ENCODE peak calls at places on chromosomes 6 and 20, in seven cellular contexts. G is IMR-90, S is HCT116, Y is A549, X is HepG2, J is GM12878, U is H1. L is an unnamed sample.

GRCh38 chr6:155301867-155302266 is 12.4 kb downstream of the TFB1M start:
- DNase-seq in S (no peak), Y (no peak), G (peak), U (no peak), X (no peak), J (no peak), L (no peak)

GRCh38 chr20:7856756-7857155 is 83.5 kb downstream of the HAO1 start:
- DNase-seq in U (no peak), S (no peak), X (no peak), G (peak), J (no peak), Y (no peak), L (no peak)

GRCh38 chr20:37948956-37949355 is 46.0 kb downstream of the VSTM2L start:
- DNase-seq in X (no peak), S (no peak), U (peak), G (no peak), J (no peak), Y (no peak), L (no peak)

GRCh38 chr6:41680182-41680965 is 42.1 kb downstream of the MDFI start:
- DNase-seq in J (no peak), G (no peak), Y (no peak), S (no peak), X (no peak), U (no peak), L (no peak)

GRCh38 chr20:9301129-9302072 is 213.0 kb upstream of the LAMP5 start:
- DNase-seq in G (peak), Y (peak), S (peak), X (peak), J (no peak), U (no peak), L (no peak)

GRCh38 chr20:53128024-53128423 is 155.9 kb downstream of the TSHZ2 start:
- DNase-seq in J (no peak), U (no peak), Y (no peak), G (no peak), S (no peak), X (no peak), L (no peak)

GRCh38 chr20:48906221-48906877 is 15.2 kb upstream of the ARFGEF2 start:
- DNase-seq in S (no peak), X (no peak), J (no peak), Y (no peak), U (no peak), G (no peak), L (no peak)

GRCh38 chr20:45372241-45372640 is 5.9 kb downstream of the TP53TG5 start:
- DNase-seq in U (no peak), G (no peak), Y (no peak), X (no peak), J (no peak), S (no peak), L (no peak)

GRCh38 chr6:33118525-33119123 is 42.8 kb downstream of the HLA-DPB1 start:
- DNase-seq in X (peak), U (peak), Y (no peak), G (peak), J (no peak), S (peak), L (peak)

GRCh38 chr20:62367136-62367482 is at the start of gene LAMA5:
- DNase-seq in J (no peak), G (no peak), Y (no peak), X (peak), S (no peak), U (no peak), L (peak)

GRCh38 chr20:31710423-31711250 is 12.0 kb downstream of the BCL2L1 start:
- DNase-seq in J (no peak), U (no peak), S (no peak), G (no peak), Y (no peak), X (no peak), L (no peak)

GRCh38 chr6:116945809-116946208 is 68.8 kb downstream of the RFX6 start:
- DNase-seq in X (no peak), G (no peak), S (no peak), Y (no peak), U (no peak), J (no peak), L (no peak)

GRCh38 chr20:40540163-40540562 is 148.9 kb downstream of the MAFB start:
- DNase-seq in S (no peak), X (no peak), G (no peak), Y (no peak), U (no peak), J (no peak), L (no peak)

GRCh38 chr20:45085867-45086266 is 15.1 kb downstream of the KCNS1 start:
- DNase-seq in J (no peak), G (no peak), Y (no peak), S (no peak), X (no peak), U (no peak), L (no peak)

DNA sequence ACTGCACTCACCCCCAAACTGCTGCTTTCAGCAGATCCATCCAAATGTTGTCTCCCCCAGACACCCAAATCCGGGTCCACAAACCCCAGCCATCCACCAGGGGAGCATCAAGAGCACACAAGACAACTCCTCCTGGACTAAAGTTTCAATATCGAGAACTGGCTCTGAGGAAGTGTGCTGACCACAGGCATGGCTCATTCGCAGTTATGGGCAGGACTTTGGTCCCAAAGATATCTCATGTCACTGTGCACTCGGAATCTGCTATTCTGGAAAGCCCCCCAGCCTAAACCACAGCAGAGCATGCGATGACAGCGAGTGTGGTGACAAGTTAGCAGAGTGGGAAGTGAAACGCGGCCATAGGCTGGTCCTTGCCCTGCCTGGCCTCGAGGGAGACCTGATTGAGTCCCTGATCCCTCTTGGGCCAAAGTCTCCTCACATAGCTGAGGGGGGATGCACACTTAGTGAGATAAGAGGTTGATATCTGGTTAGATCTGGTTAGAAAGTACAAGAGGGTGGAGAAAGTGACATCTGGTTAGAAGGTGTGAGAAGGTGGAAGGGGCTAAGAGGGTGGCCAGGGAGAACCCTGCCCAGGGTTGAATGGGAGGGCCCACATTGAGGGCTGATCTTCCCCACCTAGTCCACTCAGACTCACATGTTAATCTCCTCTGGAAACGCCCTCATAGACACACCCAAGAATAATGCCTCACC is 149.7 kb downstream of the MRPL14 start:
- DNase-seq in U (peak), J (peak), X (no peak), S (no peak), G (no peak), Y (no peak), L (peak)
- TF ChIP-seq CEBPB in U (no peak), J (no peak), X (no peak), S (no peak), G (no peak), Y (no peak), L (no peak)

GRCh38 chr6:99603421-99604160 is 3.0 kb upstream of the PRDM13 start:
- DNase-seq in Y (peak), U (peak), G (peak), X (no peak), S (no peak), J (no peak), L (peak)
- TF ChIP-seq CEBPB in Y (no peak), U (no peak), G (no peak), X (no peak), S (no peak), J (no peak), L (no peak)

GRCh38 chr6:54125493-54125892 is 14.2 kb downstream of the MLIP start:
- DNase-seq in J (no peak), X (no peak), S (no peak), U (no peak), Y (no peak), G (no peak), L (no peak)
- TF ChIP-seq CEBPB in J (no peak), X (no peak), S (no peak), U (no peak), Y (no peak), G (no peak), L (no peak)

GRCh38 chr6:111646942-111647341 is 41.3 kb upstream of the TRAF3IP2 start:
- DNase-seq in G (peak), U (no peak), X (no peak), S (no peak), Y (no peak), J (no peak), L (no peak)
- TF ChIP-seq CEBPB in G (no peak), U (no peak), X (no peak), S (no peak), Y (no peak), J (no peak), L (no peak)

GRCh38 chr20:57701090-57701489 is 8.7 kb downstream of the PMEPA1 start:
- DNase-seq in S (no peak), X (no peak), G (no peak), J (no peak), U (no peak), Y (no peak), L (no peak)
- TF ChIP-seq CEBPB in S (no peak), X (no peak), G (no peak), J (no peak), U (no peak), Y (no peak), L (no peak)

DNA sequence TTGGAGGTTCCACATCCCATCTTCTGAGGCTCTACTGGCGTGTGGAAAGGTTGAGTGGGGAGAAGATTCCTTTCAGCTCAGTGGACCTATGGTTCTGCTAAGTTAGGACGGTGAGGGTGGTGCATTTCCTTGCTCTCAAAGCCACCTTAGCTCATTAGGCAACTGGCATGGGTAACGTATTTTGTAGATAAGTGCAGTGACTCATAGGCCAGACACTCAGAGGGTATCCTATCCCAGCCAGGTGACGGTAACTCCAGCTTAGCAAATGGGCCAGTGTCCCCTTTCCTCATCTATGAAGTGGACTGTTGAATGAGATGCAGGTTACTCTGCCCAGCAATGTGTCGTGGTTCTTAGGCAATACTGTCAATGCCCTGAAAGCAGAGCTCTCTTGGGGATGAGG is 3.7 kb downstream of the RPS6KA2 start:
- DNase-seq in J (no peak), S (no peak), G (no peak), X (no peak), U (no peak), Y (no peak), L (no peak)
- TF ChIP-seq CEBPB in J (no peak), S (no peak), G (peak), X (no peak), U (no peak), Y (no peak), L (no peak)

GRCh38 chr6:24357336-24358218 is at the start of gene DCDC2:
- DNase-seq in J (no peak), X (peak), G (no peak), U (peak), Y (peak), S (no peak), L (no peak)
- TF ChIP-seq CEBPB in J (no peak), X (peak), G (no peak), U (no peak), Y (no peak), S (no peak), L (no peak)

GRCh38 chr6:14441371-14441781 is 323.8 kb downstream of the CD83 start:
- DNase-seq in G (peak), J (no peak), U (no peak), X (no peak), Y (no peak), S (no peak), L (no peak)
- TF ChIP-seq CEBPB in G (no peak), J (no peak), U (no peak), X (no peak), Y (no peak), S (no peak), L (no peak)